ENCODE peak calls at places on chromosomes 11 and 22, in seven cellular contexts. One of them, this sample, is unnamed.

GRCh38 chr22:45966892-45967365 is 10.0 kb downstream of the WNT7B start:
- DNase-seq in HL-60: no peak
- DNase-seq in lower lobe of right lung: no peak
- DNase-seq in uterus: no peak
- DNase-seq in fibroblast of lung: no peak
- DNase-seq in cardiac muscle cell: no peak
- DNase-seq in heart left ventricle: no peak
- DNase-seq in this sample: no peak

GRCh38 chr22:47199261-47199948 is 437.0 kb downstream of the TBC1D22A start:
- DNase-seq in fibroblast of lung: no peak
- DNase-seq in HL-60: no peak
- DNase-seq in heart left ventricle: peak; percentile 48
- DNase-seq in cardiac muscle cell: no peak
- DNase-seq in uterus: no peak
- DNase-seq in lower lobe of right lung: no peak
- DNase-seq in this sample: no peak

GRCh38 chr22:46078241-46079092 is 71.9 kb upstream of the PPARA start:
- DNase-seq in lower lobe of right lung: peak; percentile 75
- DNase-seq in uterus: peak; percentile 81
- DNase-seq in heart left ventricle: peak; percentile 83
- DNase-seq in cardiac muscle cell: no peak
- DNase-seq in HL-60: no peak
- DNase-seq in fibroblast of lung: peak; percentile 84
- DNase-seq in this sample: peak; percentile 75

GRCh38 chr11:64605248-64605560 is 14.2 kb downstream of the SLC22A12 start:
- DNase-seq in fibroblast of lung: no peak
- DNase-seq in cardiac muscle cell: no peak
- DNase-seq in heart left ventricle: no peak
- DNase-seq in uterus: no peak
- DNase-seq in lower lobe of right lung: no peak
- DNase-seq in HL-60: no peak
- DNase-seq in this sample: no peak

GRCh38 chr11:84103096-84103495 is 816.9 kb upstream of the CCDC90B start:
- DNase-seq in uterus: no peak
- DNase-seq in HL-60: no peak
- DNase-seq in lower lobe of right lung: no peak
- DNase-seq in heart left ventricle: no peak
- DNase-seq in cardiac muscle cell: no peak
- DNase-seq in fibroblast of lung: no peak
- DNase-seq in this sample: peak; percentile 67

GRCh38 chr22:37442537-37442936 is 15.3 kb upstream of the ELFN2 start:
- DNase-seq in HL-60: no peak
- DNase-seq in fibroblast of lung: peak; percentile 67
- DNase-seq in cardiac muscle cell: no peak
- DNase-seq in uterus: no peak
- DNase-seq in heart left ventricle: no peak
- DNase-seq in lower lobe of right lung: no peak
- DNase-seq in this sample: no peak

GRCh38 chr11:64276653-64277431 is 7.6 kb downstream of the BAD start:
- DNase-seq in lower lobe of right lung: peak; percentile 53
- DNase-seq in heart left ventricle: no peak
- DNase-seq in HL-60: no peak
- DNase-seq in uterus: no peak
- DNase-seq in cardiac muscle cell: no peak
- DNase-seq in fibroblast of lung: peak; percentile 55
- DNase-seq in this sample: no peak

GRCh38 chr11:83464181-83464580 is 178.0 kb upstream of the CCDC90B start:
- DNase-seq in HL-60: no peak
- DNase-seq in uterus: no peak
- DNase-seq in lower lobe of right lung: no peak
- DNase-seq in cardiac muscle cell: no peak
- DNase-seq in fibroblast of lung: no peak
- DNase-seq in heart left ventricle: no peak
- DNase-seq in this sample: no peak

GRCh38 chr22:24105018-24105360 is 76.3 kb upstream of the SUSD2 start:
- DNase-seq in cardiac muscle cell: no peak
- DNase-seq in fibroblast of lung: peak; percentile 15
- DNase-seq in uterus: no peak
- DNase-seq in lower lobe of right lung: peak; percentile 15
- DNase-seq in HL-60: no peak
- DNase-seq in heart left ventricle: peak; percentile 12
- DNase-seq in this sample: peak; percentile 28

GRCh38 chr11:29783506-29783905 is 233.3 kb downstream of the KCNA4 start:
- DNase-seq in fibroblast of lung: no peak
- DNase-seq in uterus: no peak
- DNase-seq in HL-60: no peak
- DNase-seq in cardiac muscle cell: no peak
- DNase-seq in lower lobe of right lung: no peak
- DNase-seq in heart left ventricle: no peak
- DNase-seq in this sample: no peak

GRCh38 chr22:16965560-16965959 is 42.5 kb downstream of the GAB4 start:
- DNase-seq in fibroblast of lung: no peak
- DNase-seq in HL-60: no peak
- DNase-seq in heart left ventricle: no peak
- DNase-seq in lower lobe of right lung: no peak
- DNase-seq in uterus: no peak
- DNase-seq in cardiac muscle cell: no peak
- DNase-seq in this sample: no peak

GRCh38 chr11:72274435-72274834 is 30.5 kb upstream of the PHOX2A start:
- DNase-seq in fibroblast of lung: no peak
- DNase-seq in HL-60: peak; percentile 47
- DNase-seq in heart left ventricle: no peak
- DNase-seq in uterus: no peak
- DNase-seq in cardiac muscle cell: no peak
- DNase-seq in lower lobe of right lung: no peak
- DNase-seq in this sample: no peak

GRCh38 chr11:34623463-34623862 is 2.6 kb downstream of the EHF start:
- DNase-seq in uterus: no peak
- DNase-seq in fibroblast of lung: no peak
- DNase-seq in heart left ventricle: no peak
- DNase-seq in lower lobe of right lung: no peak
- DNase-seq in HL-60: no peak
- DNase-seq in cardiac muscle cell: no peak
- DNase-seq in this sample: no peak

GRCh38 chr11:126357969-126358762 is 2.7 kb downstream of the ST3GAL4 start:
- DNase-seq in fibroblast of lung: no peak
- DNase-seq in cardiac muscle cell: no peak
- DNase-seq in heart left ventricle: peak; percentile 63
- DNase-seq in lower lobe of right lung: no peak
- DNase-seq in HL-60: no peak
- DNase-seq in uterus: no peak
- DNase-seq in this sample: no peak

GRCh38 chr11:126355324-126355925 is at the start of gene ST3GAL4:
- DNase-seq in cardiac muscle cell: peak; percentile 90
- DNase-seq in fibroblast of lung: peak; percentile 70
- DNase-seq in HL-60: peak; percentile 87
- DNase-seq in uterus: peak; percentile 85
- DNase-seq in heart left ventricle: peak; percentile 95
- DNase-seq in lower lobe of right lung: peak; percentile 84
- DNase-seq in this sample: peak; percentile 70

GRCh38 chr11:126355926-126356897 is 726 bp downstream of the ST3GAL4 start:
- DNase-seq in cardiac muscle cell: peak; percentile 39
- DNase-seq in heart left ventricle: peak; percentile 72
- DNase-seq in fibroblast of lung: peak; percentile 20
- DNase-seq in HL-60: peak; percentile 61
- DNase-seq in uterus: no peak
- DNase-seq in lower lobe of right lung: peak; percentile 66
- DNase-seq in this sample: peak; percentile 89

GRCh38 chr11:126358763-126359160 is 3.3 kb downstream of the ST3GAL4 start:
- DNase-seq in lower lobe of right lung: no peak
- DNase-seq in fibroblast of lung: no peak
- DNase-seq in heart left ventricle: no peak
- DNase-seq in HL-60: no peak
- DNase-seq in uterus: no peak
- DNase-seq in cardiac muscle cell: no peak
- DNase-seq in this sample: no peak

DNA sequence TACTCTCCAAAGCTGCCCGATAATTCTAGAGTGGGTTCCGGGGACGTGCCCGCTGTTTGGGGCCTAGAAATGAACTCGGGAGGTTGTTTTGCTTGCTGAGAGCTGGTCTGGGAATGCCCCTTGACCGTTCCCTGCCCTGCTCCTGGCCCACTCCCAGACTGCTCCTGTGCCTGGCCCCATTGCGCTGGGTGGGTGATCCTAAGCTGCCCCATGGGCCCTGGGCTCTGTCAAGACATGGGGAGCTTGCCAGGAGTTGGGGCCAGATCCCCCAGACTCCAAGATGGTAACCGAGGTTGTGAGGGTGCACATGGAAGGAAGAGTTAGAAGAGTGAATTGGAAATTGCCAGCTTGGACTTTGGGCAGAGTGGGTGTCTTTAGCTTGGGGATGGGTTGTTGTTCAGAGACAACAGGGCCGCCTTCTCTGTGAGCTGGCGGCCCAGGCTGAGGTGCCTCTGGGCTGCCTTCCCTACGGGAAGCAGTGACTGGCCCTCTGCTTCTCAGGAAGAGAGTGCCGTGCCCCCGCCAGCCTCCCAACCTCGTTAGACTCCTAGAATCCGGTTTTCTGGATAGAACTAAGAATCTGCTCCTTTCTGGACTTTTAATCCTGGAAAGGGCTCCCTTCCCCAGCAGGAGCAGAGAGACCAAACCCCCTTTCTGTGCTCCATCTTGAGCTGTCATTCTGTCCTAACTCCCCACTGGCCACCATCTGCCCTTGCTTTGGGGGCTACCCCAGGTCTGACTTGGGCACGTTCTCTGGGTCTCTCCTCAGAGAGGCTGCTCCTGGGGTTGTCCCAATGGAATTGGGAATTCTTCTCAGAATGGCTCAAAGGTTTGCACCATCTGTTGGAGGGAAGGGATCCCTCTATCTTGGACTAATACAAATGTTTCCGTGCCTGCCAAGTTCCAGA is 1.8 kb downstream of the ST3GAL4 start:
- DNase-seq in HL-60: no peak
- DNase-seq in lower lobe of right lung: no peak
- DNase-seq in fibroblast of lung: no peak
- DNase-seq in uterus: no peak
- DNase-seq in cardiac muscle cell: no peak
- DNase-seq in heart left ventricle: peak; percentile 54
- DNase-seq in this sample: no peak
- H3K27ac ChIP-seq in HL-60: peak overlapping the region; percentile 83
- H3K27ac ChIP-seq in lower lobe of right lung: peak overlapping the region; percentile 76
- H3K27ac ChIP-seq in fibroblast of lung: peak overlapping the region; percentile 75
- H3K27ac ChIP-seq in uterus: peak overlapping the region; percentile 73
- H3K27ac ChIP-seq in cardiac muscle cell: no peak overlapping the region
- H3K27ac ChIP-seq in heart left ventricle: peak overlapping the region; percentile 83
- H3K27ac ChIP-seq in this sample: peak overlapping the region; percentile 84

GRCh38 chr11:113481672-113482071 is 6.5 kb upstream of the DRD2 start:
- DNase-seq in uterus: no peak
- DNase-seq in HL-60: no peak
- DNase-seq in fibroblast of lung: no peak
- DNase-seq in heart left ventricle: no peak
- DNase-seq in lower lobe of right lung: no peak
- DNase-seq in cardiac muscle cell: no peak
- DNase-seq in this sample: no peak
- TF ChIP-seq CTCF in uterus: no peak
- TF ChIP-seq CTCF in HL-60: no peak
- TF ChIP-seq CTCF in fibroblast of lung: no peak
- TF ChIP-seq CTCF in heart left ventricle: no peak
- TF ChIP-seq CTCF in lower lobe of right lung: no peak
- TF ChIP-seq CTCF in cardiac muscle cell: no peak
- TF ChIP-seq CTCF in this sample: no peak

GRCh38 chr11:114302663-114303062 is 6.5 kb downstream of the NNMT start:
- DNase-seq in cardiac muscle cell: no peak
- DNase-seq in lower lobe of right lung: no peak
- DNase-seq in fibroblast of lung: no peak
- DNase-seq in heart left ventricle: no peak
- DNase-seq in HL-60: no peak
- DNase-seq in uterus: no peak
- DNase-seq in this sample: no peak
- H3K4me3 ChIP-seq in cardiac muscle cell: no peak overlapping the region
- H3K4me3 ChIP-seq in lower lobe of right lung: peak overlapping the region; percentile 2
- H3K4me3 ChIP-seq in fibroblast of lung: peak overlapping the region; percentile 8
- H3K4me3 ChIP-seq in heart left ventricle: no peak overlapping the region
- H3K4me3 ChIP-seq in HL-60: no peak overlapping the region
- H3K4me3 ChIP-seq in uterus: no peak overlapping the region
- H3K4me3 ChIP-seq in this sample: no peak overlapping the region

DNA sequence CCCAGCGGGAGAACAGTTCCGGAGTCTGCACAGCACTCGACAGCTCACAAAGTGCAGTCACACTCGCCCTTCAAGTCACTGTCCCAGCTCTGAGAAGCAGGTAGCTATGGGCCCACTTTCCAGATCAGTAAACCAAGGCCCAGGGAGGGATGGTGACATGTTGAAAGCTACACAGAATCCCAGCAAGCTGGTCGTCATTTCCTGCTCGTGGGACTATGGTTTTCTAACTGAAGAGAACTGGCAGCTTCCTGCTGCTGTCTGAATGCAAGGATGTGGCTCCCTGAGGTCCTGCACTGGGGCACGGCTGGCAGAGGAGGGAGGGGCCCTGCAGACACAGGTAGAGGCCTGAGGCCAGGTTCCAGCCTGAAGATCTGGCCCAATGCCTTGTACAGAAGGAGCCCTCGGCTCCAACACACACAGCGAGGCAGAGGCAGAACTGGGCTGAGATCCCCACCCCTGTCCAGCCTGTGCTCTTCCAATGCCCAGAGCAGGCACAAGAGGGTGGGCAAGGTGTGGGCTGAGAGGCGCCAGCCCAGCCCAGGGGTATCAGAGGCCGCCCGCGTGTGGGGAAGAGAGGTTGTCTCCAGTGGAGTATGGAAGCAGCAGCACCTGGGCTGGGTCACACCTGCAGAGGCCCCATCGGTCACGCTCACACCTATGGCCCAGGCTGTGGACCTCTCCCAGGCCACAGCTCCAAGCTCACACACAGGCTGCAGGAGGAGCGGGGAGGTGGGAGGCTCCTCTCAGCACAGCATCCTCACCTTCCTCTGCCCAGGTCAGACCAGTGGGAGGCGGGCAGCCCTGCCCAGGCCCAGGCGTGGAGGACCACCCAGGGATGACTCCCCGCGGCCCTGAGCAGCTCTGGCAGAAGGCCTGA is 119.2 kb downstream of the PHF21B start:
- DNase-seq in HL-60: no peak
- DNase-seq in fibroblast of lung: no peak
- DNase-seq in heart left ventricle: no peak
- DNase-seq in uterus: no peak
- DNase-seq in lower lobe of right lung: no peak
- DNase-seq in cardiac muscle cell: no peak
- DNase-seq in this sample: no peak
- H3K27ac ChIP-seq in HL-60: no peak overlapping the region
- H3K27ac ChIP-seq in fibroblast of lung: no peak overlapping the region
- H3K27ac ChIP-seq in heart left ventricle: no peak overlapping the region
- H3K27ac ChIP-seq in uterus: no peak overlapping the region
- H3K27ac ChIP-seq in lower lobe of right lung: no peak overlapping the region
- H3K27ac ChIP-seq in cardiac muscle cell: no peak overlapping the region
- H3K27ac ChIP-seq in this sample: no peak overlapping the region